ENCODE peak calls at places on chromosomes 7 and 10, in ten cellular contexts. One of them, this sample, is unnamed.

GRCh38 chr10:93180402-93181040 is 106.8 kb downstream of the CYP26A1 start:
- DNase-seq in sigmoid colon: peak
- DNase-seq in HL-60: no peak
- DNase-seq in Panc1: no peak
- DNase-seq in HepG2: no peak
- DNase-seq in stomach: no peak
- DNase-seq in transverse colon: peak
- DNase-seq in HCT116: no peak
- DNase-seq in SK-N-SH: peak
- DNase-seq in upper lobe of left lung: no peak
- DNase-seq in this sample: no peak

GRCh38 chr7:123966936-123967335 is 41.9 kb downstream of the SPAM1 start:
- DNase-seq in sigmoid colon: no peak
- DNase-seq in HL-60: peak
- DNase-seq in Panc1: no peak
- DNase-seq in HepG2: no peak
- DNase-seq in stomach: no peak
- DNase-seq in transverse colon: no peak
- DNase-seq in HCT116: no peak
- DNase-seq in SK-N-SH: no peak
- DNase-seq in upper lobe of left lung: no peak
- DNase-seq in this sample: no peak

GRCh38 chr10:115045516-115045915 is 47.6 kb upstream of the ATRNL1 start:
- DNase-seq in sigmoid colon: no peak
- DNase-seq in HL-60: no peak
- DNase-seq in Panc1: no peak
- DNase-seq in HepG2: no peak
- DNase-seq in stomach: no peak
- DNase-seq in transverse colon: no peak
- DNase-seq in HCT116: no peak
- DNase-seq in SK-N-SH: no peak
- DNase-seq in upper lobe of left lung: no peak
- DNase-seq in this sample: no peak

GRCh38 chr7:134394046-134394445 is 64.9 kb downstream of the AKR1B1 start:
- DNase-seq in sigmoid colon: no peak
- DNase-seq in HL-60: no peak
- DNase-seq in Panc1: no peak
- DNase-seq in HepG2: no peak
- DNase-seq in stomach: no peak
- DNase-seq in transverse colon: no peak
- DNase-seq in HCT116: no peak
- DNase-seq in SK-N-SH: no peak
- DNase-seq in upper lobe of left lung: no peak
- DNase-seq in this sample: no peak

GRCh38 chr10:129108378-129108777 is 358.7 kb upstream of the MGMT start:
- DNase-seq in sigmoid colon: no peak
- DNase-seq in HL-60: no peak
- DNase-seq in Panc1: no peak
- DNase-seq in HepG2: no peak
- DNase-seq in stomach: no peak
- DNase-seq in transverse colon: no peak
- DNase-seq in HCT116: no peak
- DNase-seq in SK-N-SH: no peak
- DNase-seq in upper lobe of left lung: no peak
- DNase-seq in this sample: peak

GRCh38 chr7:27947581-27948278 is 207.8 kb downstream of the TAX1BP1 start:
- DNase-seq in sigmoid colon: no peak
- DNase-seq in HL-60: no peak
- DNase-seq in Panc1: no peak
- DNase-seq in HepG2: no peak
- DNase-seq in stomach: no peak
- DNase-seq in transverse colon: no peak
- DNase-seq in HCT116: no peak
- DNase-seq in SK-N-SH: no peak
- DNase-seq in upper lobe of left lung: no peak
- DNase-seq in this sample: no peak

GRCh38 chr7:50531401-50531906 is 33.8 kb downstream of the DDC start:
- DNase-seq in sigmoid colon: no peak
- DNase-seq in HL-60: no peak
- DNase-seq in Panc1: peak
- DNase-seq in HepG2: peak
- DNase-seq in stomach: no peak
- DNase-seq in transverse colon: no peak
- DNase-seq in HCT116: peak
- DNase-seq in SK-N-SH: peak
- DNase-seq in upper lobe of left lung: no peak
- DNase-seq in this sample: no peak

GRCh38 chr10:33661580-33662269 is 327.3 kb upstream of the NRP1 start:
- DNase-seq in sigmoid colon: peak
- DNase-seq in HL-60: peak
- DNase-seq in Panc1: no peak
- DNase-seq in HepG2: peak
- DNase-seq in stomach: peak
- DNase-seq in transverse colon: peak
- DNase-seq in HCT116: no peak
- DNase-seq in SK-N-SH: peak
- DNase-seq in upper lobe of left lung: peak
- DNase-seq in this sample: peak

GRCh38 chr10:52308251-52309031 is 5.6 kb upstream of the DKK1 start:
- DNase-seq in sigmoid colon: peak
- DNase-seq in HL-60: peak
- DNase-seq in Panc1: peak
- DNase-seq in HepG2: peak
- DNase-seq in stomach: peak
- DNase-seq in transverse colon: peak
- DNase-seq in HCT116: no peak
- DNase-seq in SK-N-SH: peak
- DNase-seq in upper lobe of left lung: peak
- DNase-seq in this sample: no peak

GRCh38 chr10:7311256-7312178 is 99.3 kb downstream of the SFMBT2 start:
- DNase-seq in sigmoid colon: no peak
- DNase-seq in HL-60: no peak
- DNase-seq in Panc1: peak
- DNase-seq in HepG2: no peak
- DNase-seq in stomach: no peak
- DNase-seq in transverse colon: no peak
- DNase-seq in HCT116: no peak
- DNase-seq in SK-N-SH: no peak
- DNase-seq in upper lobe of left lung: no peak
- DNase-seq in this sample: no peak

GRCh38 chr7:74575083-74575803 is 82.3 kb upstream of the GTF2I start:
- DNase-seq in sigmoid colon: no peak
- DNase-seq in HL-60: no peak
- DNase-seq in Panc1: no peak
- DNase-seq in HepG2: no peak
- DNase-seq in stomach: peak
- DNase-seq in transverse colon: peak
- DNase-seq in HCT116: no peak
- DNase-seq in SK-N-SH: no peak
- DNase-seq in upper lobe of left lung: peak
- DNase-seq in this sample: no peak

GRCh38 chr10:106493166-106493565 is 671.3 kb downstream of the SORCS1 start:
- DNase-seq in sigmoid colon: no peak
- DNase-seq in HL-60: no peak
- DNase-seq in Panc1: no peak
- DNase-seq in HepG2: no peak
- DNase-seq in stomach: no peak
- DNase-seq in transverse colon: no peak
- DNase-seq in HCT116: no peak
- DNase-seq in SK-N-SH: no peak
- DNase-seq in upper lobe of left lung: no peak
- DNase-seq in this sample: no peak
- TF ChIP-seq POLR2AphosphoS5 in sigmoid colon: no peak
- TF ChIP-seq POLR2AphosphoS5 in HL-60: no peak
- TF ChIP-seq POLR2AphosphoS5 in Panc1: no peak
- TF ChIP-seq POLR2AphosphoS5 in HepG2: no peak
- TF ChIP-seq POLR2AphosphoS5 in stomach: no peak
- TF ChIP-seq POLR2AphosphoS5 in transverse colon: no peak
- TF ChIP-seq POLR2AphosphoS5 in HCT116: no peak
- TF ChIP-seq POLR2AphosphoS5 in SK-N-SH: no peak
- TF ChIP-seq POLR2AphosphoS5 in upper lobe of left lung: no peak
- TF ChIP-seq POLR2AphosphoS5 in this sample: no peak

GRCh38 chr10:29386347-29386999 is 97.6 kb downstream of the LYZL1 start:
- DNase-seq in sigmoid colon: no peak
- DNase-seq in HL-60: no peak
- DNase-seq in Panc1: no peak
- DNase-seq in HepG2: peak
- DNase-seq in stomach: no peak
- DNase-seq in transverse colon: no peak
- DNase-seq in HCT116: no peak
- DNase-seq in SK-N-SH: peak
- DNase-seq in upper lobe of left lung: no peak
- DNase-seq in this sample: no peak

GRCh38 chr10:29379208-29379607 is 90.3 kb downstream of the LYZL1 start:
- DNase-seq in sigmoid colon: no peak
- DNase-seq in HL-60: no peak
- DNase-seq in Panc1: no peak
- DNase-seq in HepG2: no peak
- DNase-seq in stomach: no peak
- DNase-seq in transverse colon: no peak
- DNase-seq in HCT116: no peak
- DNase-seq in SK-N-SH: no peak
- DNase-seq in upper lobe of left lung: no peak
- DNase-seq in this sample: peak

GRCh38 chr10:29377333-29377961 is 88.6 kb downstream of the LYZL1 start:
- DNase-seq in sigmoid colon: no peak
- DNase-seq in HL-60: no peak
- DNase-seq in Panc1: no peak
- DNase-seq in HepG2: no peak
- DNase-seq in stomach: no peak
- DNase-seq in transverse colon: no peak
- DNase-seq in HCT116: peak
- DNase-seq in SK-N-SH: peak
- DNase-seq in upper lobe of left lung: no peak
- DNase-seq in this sample: peak

GRCh38 chr10:29378106-29378505 is 89.2 kb downstream of the LYZL1 start:
- DNase-seq in sigmoid colon: no peak
- DNase-seq in HL-60: no peak
- DNase-seq in Panc1: no peak
- DNase-seq in HepG2: no peak
- DNase-seq in stomach: no peak
- DNase-seq in transverse colon: no peak
- DNase-seq in HCT116: no peak
- DNase-seq in SK-N-SH: no peak
- DNase-seq in upper lobe of left lung: no peak
- DNase-seq in this sample: no peak

DNA sequence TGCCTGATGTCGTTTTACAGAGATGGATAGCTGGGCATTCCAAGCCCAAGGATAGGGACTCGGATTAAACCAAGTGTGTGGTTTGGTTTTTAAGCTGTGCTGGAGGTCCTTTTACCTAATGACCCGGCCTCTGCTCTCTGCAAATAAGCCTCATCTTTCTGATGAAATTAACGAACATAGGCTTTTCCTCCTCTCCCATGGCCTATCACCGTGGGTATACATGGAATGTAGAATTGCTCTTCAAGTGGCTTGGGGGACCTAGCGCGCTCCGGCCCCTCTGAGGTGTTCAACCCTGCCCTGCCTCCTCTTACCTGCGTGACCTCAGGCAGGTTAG is 92.3 kb downstream of the LYZL1 start:
- DNase-seq in sigmoid colon: no peak
- DNase-seq in HL-60: no peak
- DNase-seq in Panc1: no peak
- DNase-seq in HepG2: no peak
- DNase-seq in stomach: no peak
- DNase-seq in transverse colon: no peak
- DNase-seq in HCT116: no peak
- DNase-seq in SK-N-SH: no peak
- DNase-seq in upper lobe of left lung: no peak
- DNase-seq in this sample: no peak
- TF ChIP-seq CTCF in sigmoid colon: no peak
- TF ChIP-seq CTCF in HL-60: no peak
- TF ChIP-seq CTCF in Panc1: no peak
- TF ChIP-seq CTCF in HepG2: no peak
- TF ChIP-seq CTCF in stomach: no peak
- TF ChIP-seq CTCF in transverse colon: no peak
- TF ChIP-seq CTCF in HCT116: no peak
- TF ChIP-seq CTCF in SK-N-SH: no peak
- TF ChIP-seq CTCF in upper lobe of left lung: no peak
- TF ChIP-seq CTCF in this sample: no peak

DNA sequence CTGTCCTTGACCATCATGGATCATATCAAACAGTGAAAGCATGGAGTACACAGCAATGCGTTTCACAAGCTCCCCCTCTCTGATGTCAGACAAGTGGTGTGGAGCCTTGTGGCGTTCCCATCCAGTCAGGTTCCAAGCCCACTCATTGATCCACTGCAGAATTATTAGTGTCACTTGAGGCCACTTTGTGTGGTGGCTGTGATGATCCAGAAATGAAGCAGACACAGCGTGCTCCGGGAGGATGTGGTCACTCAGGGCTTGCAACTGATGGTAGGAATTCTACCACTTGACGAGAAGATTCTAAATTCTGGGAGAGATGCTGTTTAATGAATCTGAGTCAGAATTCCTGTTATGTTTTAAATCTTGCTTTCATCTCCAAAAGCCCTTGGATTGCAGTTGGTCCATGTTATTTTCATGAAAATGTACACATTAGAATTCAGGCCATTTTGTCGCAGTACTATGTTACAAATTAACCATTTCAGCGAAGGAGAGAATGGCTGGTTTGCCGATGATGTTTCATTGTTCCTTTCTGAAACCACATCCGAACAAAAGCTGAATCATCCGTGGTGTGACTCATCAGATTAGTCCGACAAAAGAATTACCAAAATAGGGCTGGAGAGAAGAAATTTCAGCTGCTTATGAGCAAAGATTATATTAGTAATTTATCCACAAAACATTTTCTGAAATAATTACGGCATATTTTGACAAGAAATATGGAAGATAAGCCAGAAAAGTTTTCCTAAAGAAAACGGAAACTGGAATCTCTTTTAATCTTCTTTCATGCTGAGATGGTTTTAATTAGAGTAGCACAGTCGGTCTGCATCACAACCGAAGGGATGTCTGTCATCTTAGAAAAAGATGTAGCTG is 48.1 kb downstream of the INSYN2A start:
- DNase-seq in sigmoid colon: no peak
- DNase-seq in HL-60: no peak
- DNase-seq in Panc1: peak
- DNase-seq in HepG2: no peak
- DNase-seq in stomach: no peak
- DNase-seq in transverse colon: no peak
- DNase-seq in HCT116: peak
- DNase-seq in SK-N-SH: no peak
- DNase-seq in upper lobe of left lung: no peak
- DNase-seq in this sample: no peak
- H3K4me3 ChIP-seq in sigmoid colon: no peak
- H3K4me3 ChIP-seq in HL-60: no peak
- H3K4me3 ChIP-seq in Panc1: no peak
- H3K4me3 ChIP-seq in HepG2: no peak
- H3K4me3 ChIP-seq in stomach: no peak
- H3K4me3 ChIP-seq in transverse colon: no peak
- H3K4me3 ChIP-seq in HCT116: no peak
- H3K4me3 ChIP-seq in SK-N-SH: peak
- H3K4me3 ChIP-seq in upper lobe of left lung: no peak
- H3K4me3 ChIP-seq in this sample: no peak

DNA sequence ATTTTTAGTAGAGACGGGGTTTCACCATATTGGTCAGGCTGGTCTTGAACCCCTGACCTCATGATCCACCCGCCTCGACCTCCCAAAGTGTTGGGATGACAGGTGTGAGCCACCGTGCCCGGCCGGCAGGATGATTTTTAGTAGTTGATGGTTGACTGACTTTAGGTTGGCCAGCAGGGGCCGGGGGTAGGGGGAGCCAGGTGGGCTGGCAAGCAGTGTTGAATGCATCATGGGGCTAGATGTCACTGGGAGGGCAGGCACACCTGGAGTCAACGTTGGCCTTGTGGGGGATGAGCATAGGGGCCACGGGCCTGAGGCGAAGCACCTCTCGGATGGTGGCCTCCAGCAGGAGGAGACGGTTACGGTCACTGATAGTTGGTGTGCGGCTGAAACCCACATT is 5.0 kb downstream of the CYP17A1 start:
- DNase-seq in sigmoid colon: no peak
- DNase-seq in HL-60: no peak
- DNase-seq in Panc1: no peak
- DNase-seq in HepG2: no peak
- DNase-seq in stomach: no peak
- DNase-seq in transverse colon: no peak
- DNase-seq in HCT116: no peak
- DNase-seq in SK-N-SH: no peak
- DNase-seq in upper lobe of left lung: no peak
- DNase-seq in this sample: no peak
- TF ChIP-seq POLR2AphosphoS5 in sigmoid colon: no peak
- TF ChIP-seq POLR2AphosphoS5 in HL-60: no peak
- TF ChIP-seq POLR2AphosphoS5 in Panc1: no peak
- TF ChIP-seq POLR2AphosphoS5 in HepG2: no peak
- TF ChIP-seq POLR2AphosphoS5 in stomach: no peak
- TF ChIP-seq POLR2AphosphoS5 in transverse colon: no peak
- TF ChIP-seq POLR2AphosphoS5 in HCT116: no peak
- TF ChIP-seq POLR2AphosphoS5 in SK-N-SH: no peak
- TF ChIP-seq POLR2AphosphoS5 in upper lobe of left lung: no peak
- TF ChIP-seq POLR2AphosphoS5 in this sample: no peak